ENCODE peak calls at places on chromosomes 5 and 9, in five cellular contexts. Z is A549, U is GM12878, A is HepG2, Q is K562. O is an unnamed sample.

GRCh38 chr9:122206118-122207046 is 22.4 kb downstream of the LHX6 start:
- DNase-seq in Z (no peak), U (no peak), A (no peak), Q (no peak), O (no peak)

GRCh38 chr9:128124873-128125574 is 2.5 kb downstream of the PTGES2 start:
- DNase-seq in Z (peak), U (peak), A (peak), Q (peak), O (peak)

GRCh38 chr9:129331772-129332512 is 153.9 kb upstream of the IER5L start:
- DNase-seq in Z (no peak), U (no peak), A (no peak), Q (no peak), O (no peak)

GRCh38 chr5:74810915-74811314 is 43.9 kb downstream of the NSA2 start:
- DNase-seq in Z (no peak), U (no peak), A (no peak), Q (no peak), O (no peak)

GRCh38 chr9:137987244-137988030 is 109.9 kb downstream of the CACNA1B start:
- DNase-seq in Z (no peak), U (no peak), A (no peak), Q (no peak), O (no peak)

GRCh38 chr5:35183243-35183955 is 46.9 kb downstream of the PRLR start:
- DNase-seq in Z (peak), U (peak), A (peak), Q (peak), O (peak)

GRCh38 chr5:54758038-54758437 is 227.4 kb downstream of the ESM1 start:
- DNase-seq in Z (no peak), U (no peak), A (no peak), Q (no peak), O (no peak)

GRCh38 chr5:131548190-131548589 is 86.8 kb downstream of the RAPGEF6 start:
- DNase-seq in Z (no peak), U (no peak), A (no peak), Q (no peak), O (no peak)

GRCh38 chr9:129988607-129989361 is 54.2 kb downstream of the FNBP1 start:
- DNase-seq in Z (no peak), U (peak), A (no peak), Q (no peak), O (no peak)

GRCh38 chr9:121286973-121287721 is 19.2 kb downstream of the GSN start:
- DNase-seq in Z (peak), U (no peak), A (peak), Q (peak), O (peak)

GRCh38 chr9:4574657-4575243 is 84.5 kb downstream of the SLC1A1 start:
- DNase-seq in Z (no peak), U (no peak), A (no peak), Q (no peak), O (no peak)

GRCh38 chr9:99105152-99106043 is 485 bp downstream of the TGFBR1 start:
- DNase-seq in Z (peak), U (no peak), A (peak), Q (peak), O (peak)

GRCh38 chr5:142426676-142427364 is 102.0 kb upstream of the SPRY4 start:
- DNase-seq in Z (no peak), U (no peak), A (no peak), Q (no peak), O (no peak)

GRCh38 chr5:136769900-136770684 is 404.7 kb upstream of the TRPC7 start:
- DNase-seq in Z (peak), U (no peak), A (peak), Q (peak), O (peak)

GRCh38 chr9:16344343-16344742 is 526.1 kb downstream of the BNC2 start:
- DNase-seq in Z (peak), U (no peak), A (no peak), Q (no peak), O (no peak)

GRCh38 chr9:15578719-15579118 is 25.9 kb downstream of the CCDC171 start:
- DNase-seq in Z (no peak), U (no peak), A (no peak), Q (no peak), O (no peak)

GRCh38 chr5:68766952-68767464 is 326.8 kb upstream of the SLC30A5 start:
- DNase-seq in Z (no peak), U (no peak), A (no peak), Q (no peak), O (no peak)

GRCh38 chr5:17000296-17000939 is 64.3 kb upstream of the MYO10 start:
- DNase-seq in Z (peak), U (no peak), A (no peak), Q (no peak), O (no peak)

GRCh38 chr9:35563791-35564197 is 41.3 kb upstream of the TESK1 start:
- DNase-seq in Z (no peak), U (no peak), A (peak), Q (peak), O (no peak)
- TF ChIP-seq POLR2A in Z (no peak), U (no peak), A (no peak), Q (no peak), O (no peak)

DNA sequence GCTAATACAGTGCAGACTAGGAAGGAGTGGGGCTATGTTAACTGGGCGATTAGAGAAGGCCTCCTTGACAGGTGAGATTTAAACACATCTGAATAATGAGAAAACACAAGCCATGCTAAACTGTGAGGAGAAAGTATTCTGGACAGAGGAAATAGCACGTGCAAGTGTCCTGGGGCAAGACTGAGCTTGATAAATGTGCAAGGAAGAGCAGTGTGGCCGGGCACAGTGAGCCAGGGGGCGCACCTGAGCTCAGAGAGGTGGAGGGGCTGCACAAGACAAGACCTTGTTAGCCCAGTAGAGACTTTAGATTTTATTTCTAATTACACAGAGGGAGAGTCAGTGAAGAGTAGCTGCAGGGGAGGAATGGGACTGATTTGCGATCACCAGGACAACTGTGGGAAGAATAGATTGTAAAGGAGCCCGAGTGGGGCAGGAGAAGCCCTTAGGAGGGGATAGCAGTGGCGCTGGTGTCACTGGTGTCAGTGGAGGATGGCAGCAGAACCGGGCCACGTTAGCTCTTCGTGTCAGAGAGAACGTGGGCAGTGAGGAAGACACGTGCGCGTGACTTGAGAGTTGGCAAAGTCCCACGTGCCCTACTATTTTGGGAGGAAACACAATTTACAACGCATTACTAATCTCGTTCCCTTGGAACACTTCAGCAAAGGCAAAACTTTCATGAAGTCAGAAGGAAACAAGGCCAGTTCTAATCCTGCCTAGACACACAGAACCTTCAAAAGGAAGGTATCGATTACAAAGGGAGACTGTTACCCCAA is 17.9 kb upstream of the C5orf47 start:
- DNase-seq in Z (no peak), U (no peak), A (peak), Q (no peak), O (peak)
- TF ChIP-seq CTCF in Z (peak), U (peak), A (peak), Q (peak), O (peak)

GRCh38 chr9:91534374-91534773 is 110.7 kb upstream of the NFIL3 start:
- DNase-seq in Z (no peak), U (no peak), A (no peak), Q (no peak), O (no peak)

GRCh38 chr9:91530829-91531228 is 107.2 kb upstream of the NFIL3 start:
- DNase-seq in Z (no peak), U (no peak), A (peak), Q (no peak), O (no peak)

GRCh38 chr9:91532325-91532724 is 108.7 kb upstream of the NFIL3 start:
- DNase-seq in Z (no peak), U (no peak), A (no peak), Q (no peak), O (no peak)

GRCh38 chr9:91533382-91533781 is 109.8 kb upstream of the NFIL3 start:
- DNase-seq in Z (no peak), U (no peak), A (no peak), Q (no peak), O (no peak)

GRCh38 chr9:91536211-91536691 is 112.6 kb upstream of the NFIL3 start:
- DNase-seq in Z (peak), U (no peak), A (peak), Q (no peak), O (no peak)
- TF ChIP-seq MYC in Z (no peak), U (no peak), A (no peak), Q (no peak), O (no peak)

GRCh38 chr5:172385661-172386187 is 68.6 kb downstream of the SH3PXD2B start:
- DNase-seq in Z (no peak), U (no peak), A (no peak), Q (no peak), O (no peak)
- TF ChIP-seq POLR2A in Z (no peak), U (no peak), A (no peak), Q (no peak), O (no peak)

GRCh38 chr5:115166744-115167393 is 2.8 kb downstream of the TRIM36 start:
- DNase-seq in Z (no peak), U (no peak), A (no peak), Q (no peak), O (no peak)

GRCh38 chr5:115170128-115170923 is 618 bp upstream of the TRIM36 start:
- DNase-seq in Z (no peak), U (no peak), A (no peak), Q (no peak), O (no peak)

GRCh38 chr5:115168829-115169391 is 798 bp downstream of the TRIM36 start:
- DNase-seq in Z (no peak), U (no peak), A (no peak), Q (peak), O (peak)

GRCh38 chr5:115170924-115171510 is 1.3 kb upstream of the TRIM36 start:
- DNase-seq in Z (no peak), U (no peak), A (no peak), Q (no peak), O (peak)

DNA sequence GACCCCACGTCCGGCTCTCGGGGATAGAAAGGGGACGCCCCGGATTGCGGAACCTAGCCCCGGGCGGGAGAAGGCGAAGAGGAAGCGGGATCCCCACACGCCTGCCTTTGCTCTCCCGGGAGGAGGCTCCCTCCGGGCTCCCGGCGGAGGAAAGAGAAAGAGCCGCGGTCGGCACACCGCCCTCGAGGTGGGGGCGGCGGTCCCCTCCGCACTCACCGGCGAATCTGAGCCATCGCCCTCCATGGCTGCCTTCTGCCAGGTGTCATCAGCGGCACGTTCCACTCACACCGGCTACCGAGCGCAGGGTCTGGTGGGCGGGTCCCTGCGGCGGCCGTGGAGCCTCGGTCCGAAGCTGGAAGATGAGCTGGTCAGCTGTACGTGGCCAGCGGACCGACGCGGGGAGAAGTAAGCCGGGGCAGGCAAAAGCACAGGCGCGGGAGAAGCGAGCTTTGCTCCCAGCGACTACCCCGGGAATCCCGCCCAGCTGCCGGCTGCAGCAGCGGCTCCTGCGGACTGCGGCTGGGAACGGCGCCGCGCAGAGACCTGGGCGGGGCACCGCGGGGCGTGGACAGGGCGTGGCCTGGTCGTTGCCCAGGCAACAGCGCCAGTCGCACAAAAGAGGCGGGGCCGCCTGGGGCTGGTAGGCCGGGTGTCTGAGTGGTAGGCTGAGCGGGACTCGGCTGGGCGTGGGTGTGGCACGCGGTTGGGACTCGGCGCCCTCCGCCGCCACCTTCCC is at the start of gene TRIM36:
- DNase-seq in Z (peak), U (peak), A (peak), Q (peak), O (peak)
- TF ChIP-seq CTCF in Z (no peak), U (peak), A (peak), Q (peak), O (no peak)

DNA sequence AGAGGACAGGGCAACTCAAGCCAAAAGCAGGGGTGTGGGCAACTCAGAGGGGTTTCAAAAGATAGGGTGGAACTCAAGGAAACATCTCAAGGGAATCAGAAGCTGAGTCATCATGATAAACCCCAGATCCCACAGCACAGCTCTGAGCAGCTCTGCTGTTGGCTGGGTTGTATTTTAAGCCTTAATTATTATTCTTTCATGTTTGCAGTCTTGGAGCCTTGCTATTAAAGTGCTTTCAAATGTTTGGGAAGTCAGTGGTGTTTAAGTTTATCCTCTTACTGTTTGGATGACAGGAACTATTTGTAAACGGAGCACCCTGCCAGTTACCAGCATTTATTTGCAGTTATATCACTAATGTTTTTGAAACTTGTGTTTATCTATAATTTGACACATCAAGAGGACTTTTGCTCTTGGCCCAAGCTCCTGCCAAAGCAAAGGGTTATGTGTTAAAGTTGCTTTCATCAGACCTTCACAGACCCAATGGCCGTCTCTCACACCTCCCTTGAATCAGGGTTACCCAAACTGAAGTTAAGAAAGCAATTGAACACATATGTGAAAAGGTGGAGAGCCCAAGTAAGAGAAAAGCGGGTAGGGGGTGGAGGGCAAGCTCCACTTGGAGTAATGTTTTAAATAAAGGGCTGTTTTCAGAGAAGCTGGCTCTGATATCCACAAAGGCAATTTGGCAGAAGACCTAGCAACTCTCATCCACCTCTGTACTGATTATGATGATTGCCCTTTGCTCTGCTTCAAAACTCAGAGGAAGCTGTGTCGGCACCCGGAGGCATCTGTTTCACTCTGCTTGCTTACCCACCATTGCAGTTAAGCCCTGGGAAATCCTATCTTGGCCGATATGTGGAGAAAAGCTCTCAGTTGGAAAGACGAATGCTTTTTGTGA is 141.0 kb upstream of the SPDL1 start:
- DNase-seq in Z (peak), U (no peak), A (no peak), Q (no peak), O (peak)
- TF ChIP-seq MYC in Z (no peak), U (no peak), A (no peak), Q (no peak), O (no peak)

DNA sequence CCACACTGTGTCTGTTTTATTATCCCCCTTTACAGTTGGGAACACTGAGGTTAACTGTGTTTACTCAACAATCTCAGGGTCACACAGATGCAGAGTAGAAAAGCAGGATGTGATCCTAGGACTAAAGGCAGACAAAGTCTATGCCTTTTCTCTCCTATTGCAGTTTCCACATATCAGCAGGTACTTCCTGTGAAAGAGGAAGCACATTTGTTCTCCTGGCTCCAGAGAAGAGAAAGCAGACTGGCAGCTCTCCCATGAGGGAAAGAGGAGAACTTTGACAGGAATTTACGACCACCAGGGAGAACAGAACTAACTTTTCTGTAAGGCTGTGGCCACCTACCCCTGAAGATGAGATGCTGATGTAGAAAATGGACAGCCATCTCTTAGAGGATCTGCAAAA is 84.2 kb upstream of the TNC start:
- DNase-seq in Z (no peak), U (no peak), A (no peak), Q (no peak), O (no peak)
- TF ChIP-seq POLR2A in Z (no peak), U (no peak), A (no peak), Q (no peak), O (no peak)

GRCh38 chr5:32279223-32279622 is 33.5 kb downstream of the MTMR12 start:
- DNase-seq in Z (no peak), U (no peak), A (no peak), Q (no peak), O (no peak)
- TF ChIP-seq CTCF in Z (no peak), U (no peak), A (no peak), Q (no peak), O (no peak)

GRCh38 chr5:65329266-65329665 is 152.5 kb downstream of the ADAMTS6 start:
- DNase-seq in Z (no peak), U (no peak), A (peak), Q (no peak), O (no peak)

GRCh38 chr5:65327582-65327981 is 154.1 kb downstream of the ADAMTS6 start:
- DNase-seq in Z (peak), U (no peak), A (peak), Q (no peak), O (no peak)

GRCh38 chr5:65332591-65332990 is 149.1 kb downstream of the ADAMTS6 start:
- DNase-seq in Z (no peak), U (no peak), A (peak), Q (no peak), O (no peak)

DNA sequence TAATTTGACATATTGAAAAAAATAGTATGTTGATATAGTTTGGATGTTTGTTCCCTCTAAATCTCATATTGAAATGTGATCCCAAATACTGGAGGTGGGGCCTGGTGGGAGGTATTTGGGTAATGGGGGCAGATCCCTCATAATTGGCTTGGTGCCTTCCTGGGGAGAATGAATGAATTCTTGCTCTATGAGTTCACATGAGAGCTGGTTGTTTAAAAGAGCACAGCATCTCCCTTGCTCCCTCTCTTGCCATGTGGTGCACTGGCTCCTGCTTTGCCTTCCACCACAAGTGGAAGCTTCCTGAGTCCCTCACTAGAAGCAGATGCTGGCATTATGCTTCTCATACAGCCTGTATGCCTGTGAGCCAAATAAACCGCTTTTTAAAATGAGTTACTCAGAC is 154.8 kb downstream of the ADAMTS6 start:
- DNase-seq in Z (no peak), U (no peak), A (no peak), Q (no peak), O (no peak)
- TF ChIP-seq MYC in Z (no peak), U (no peak), A (no peak), Q (no peak), O (no peak)